ENCODE peak calls at places on chromosomes 4 and X, in four cellular contexts. B, X, G and T are unnamed samples.

GRCh38 chr4:89256203-89256800 is 51.3 kb downstream of the GPRIN3 start:
- DNase-seq in B (no peak), X (no peak), G (no peak), T (no peak)

GRCh38 chr4:52371861-52372260 is 287.2 kb downstream of the USP46 start:
- DNase-seq in B (no peak), X (no peak), G (no peak), T (no peak)

GRCh38 chr4:120691536-120691935 is 231.0 kb downstream of the PRDM5 start:
- DNase-seq in B (no peak), X (no peak), G (no peak), T (no peak)

GRCh38 chr4:52643846-52644245 is 15.3 kb downstream of the USP46 start:
- DNase-seq in B (peak; percentile 26), X (no peak), G (peak; percentile 91), T (peak; percentile 61)

GRCh38 chrX:43175428-43175827 is 397.5 kb upstream of the PPP1R2C start:
- DNase-seq in B (no peak), X (no peak), G (no peak), T (no peak)

GRCh38 chrX:1261285-1261684 is 7.3 kb upstream of the CSF2RA start:
- DNase-seq in B (no peak), X (no peak), G (no peak), T (no peak)

GRCh38 chr4:19309365-19309764 is 942.3 kb upstream of the SLIT2 start:
- DNase-seq in B (peak; percentile 14), X (no peak), G (no peak), T (peak; percentile 55)

GRCh38 chrX:2690856-2691542 is at the start of gene CD99:
- DNase-seq in B (peak; percentile 77), X (peak; percentile 79), G (peak; percentile 95), T (no peak)

GRCh38 chr4:10013722-10014121 is 7.6 kb downstream of the SLC2A9 start:
- DNase-seq in B (peak; percentile 43), X (no peak), G (peak; percentile 66), T (peak; percentile 9)

GRCh38 chr4:7183780-7184460 is 8.4 kb upstream of the SORCS2 start:
- DNase-seq in B (no peak), X (no peak), G (no peak), T (no peak)

GRCh38 chr4:3077796-3078195 is 3.3 kb downstream of the HTT start:
- DNase-seq in B (no peak), X (no peak), G (no peak), T (no peak)

GRCh38 chrX:130111220-130111934 is 1.1 kb upstream of the ELF4 start:
- DNase-seq in B (peak; percentile 75), X (no peak), G (no peak), T (no peak)

GRCh38 chr4:7652451-7652871 is 217.7 kb upstream of the PSAPL1 start:
- DNase-seq in B (no peak), X (no peak), G (peak; percentile 10), T (no peak)

GRCh38 chrX:107935200-107935599 is 47.0 kb downstream of the TEX13B start:
- DNase-seq in B (peak; percentile 73), X (peak; percentile 32), G (no peak), T (peak; percentile 11)

GRCh38 chrX:39714471-39714870 is 383.3 kb downstream of the BCOR start:
- DNase-seq in B (no peak), X (no peak), G (no peak), T (no peak)

GRCh38 chr4:3805026-3805425 is 38.8 kb downstream of the ADRA2C start:
- DNase-seq in B (no peak), X (no peak), G (no peak), T (no peak)

GRCh38 chrX:119942831-119943184 is 743 bp downstream of the NKAP start:
- DNase-seq in B (no peak), X (no peak), G (no peak), T (no peak)